ENCODE peak calls at places on chromosomes 2 and 18, in six cellular contexts. T is suprapubic skin, R is astrocyte of the spinal cord, L is HCT116, D is thoracic aorta, Z is kidney. H is an unnamed sample.

GRCh38 chr2:232761301-232761907 is 15.0 kb downstream of the KCNJ13 start:
- DNase-seq in T (no peak), R (peak; percentile 54), L (peak; percentile 28), D (no peak), Z (no peak), H (no peak)

GRCh38 chr18:77055429-77056310 is 76.9 kb downstream of the MBP start:
- DNase-seq in T (no peak), R (peak; percentile 39), L (no peak), D (no peak), Z (no peak), H (no peak)

GRCh38 chr18:13217971-13218375 is 587 bp upstream of the LDLRAD4 start:
- DNase-seq in T (no peak), R (no peak), L (no peak), D (no peak), Z (no peak), H (no peak)

GRCh38 chr2:58730764-58731487 is 489.8 kb upstream of the FANCL start:
- DNase-seq in T (no peak), R (no peak), L (no peak), D (no peak), Z (no peak), H (no peak)

GRCh38 chr2:170525566-170525900 is 189.6 kb upstream of the SP5 start:
- DNase-seq in T (peak; percentile 92), R (peak; percentile 98), L (peak; percentile 71), D (peak; percentile 76), Z (peak; percentile 77), H (peak; percentile 96)

GRCh38 chr2:238973038-238973772 is 125.3 kb downstream of the TWIST2 start:
- DNase-seq in T (no peak), R (peak; percentile 43), L (no peak), D (no peak), Z (no peak), H (no peak)

GRCh38 chr2:205197468-205198129 is 484.7 kb upstream of the NRP2 start:
- DNase-seq in T (no peak), R (no peak), L (no peak), D (no peak), Z (no peak), H (no peak)

GRCh38 chr18:10086458-10086857 is 172.6 kb downstream of the VAPA start:
- DNase-seq in T (no peak), R (no peak), L (no peak), D (no peak), Z (no peak), H (no peak)

GRCh38 chr2:29322011-29322410 is 206.8 kb downstream of the CLIP4 start:
- DNase-seq in T (no peak), R (no peak), L (no peak), D (no peak), Z (no peak), H (no peak)

GRCh38 chr2:24852431-24853020 is 59.3 kb downstream of the CENPO start:
- DNase-seq in T (no peak), R (no peak), L (no peak), D (no peak), Z (peak; percentile 71), H (no peak)

GRCh38 chr2:102761763-102762162 is at the start of gene TMEM182:
- DNase-seq in T (no peak), R (no peak), L (no peak), D (no peak), Z (peak; percentile 62), H (no peak)

GRCh38 chr18:12278765-12279682 is 24.9 kb downstream of the CIDEA start:
- DNase-seq in T (peak; percentile 88), R (peak; percentile 98), L (no peak), D (peak; percentile 74), Z (peak; percentile 93), H (peak; percentile 66)

GRCh38 chr2:24182507-24182906 is 7.7 kb downstream of the FAM228A start:
- DNase-seq in T (no peak), R (no peak), L (no peak), D (no peak), Z (no peak), H (no peak)

GRCh38 chr2:198135481-198135934 is 331.1 kb downstream of the PLCL1 start:
- DNase-seq in T (no peak), R (no peak), L (no peak), D (no peak), Z (no peak), H (no peak)

GRCh38 chr2:70498054-70498453 is 55.6 kb downstream of the TGFA start:
- DNase-seq in T (no peak), R (no peak), L (peak; percentile 28), D (no peak), Z (no peak), H (no peak)

GRCh38 chr18:54608008-54608642 is 17.1 kb downstream of the DYNAP start:
- DNase-seq in T (no peak), R (peak; percentile 35), L (no peak), D (no peak), Z (no peak), H (no peak)

GRCh38 chr2:239967244-239968036 is 57.7 kb downstream of the NDUFA10 start:
- DNase-seq in T (no peak), R (no peak), L (no peak), D (no peak), Z (no peak), H (peak; percentile 81)

GRCh38 chr2:168490916-168491605 is 35.0 kb downstream of the CERS6 start:
- DNase-seq in T (no peak), R (no peak), L (no peak), D (no peak), Z (no peak), H (no peak)

GRCh38 chr2:128448331-128449225 is 129.9 kb upstream of the HS6ST1 start:
- DNase-seq in T (peak; percentile 58), R (no peak), L (no peak), D (no peak), Z (no peak), H (peak; percentile 78)

GRCh38 chr2:26911911-26912861 is 58.3 kb upstream of the MAPRE3 start:
- DNase-seq in T (no peak), R (no peak), L (no peak), D (no peak), Z (no peak), H (peak; percentile 36)

GRCh38 chr2:30692829-30693265 is 114.4 kb downstream of the CAPN13 start:
- DNase-seq in T (peak; percentile 38), R (no peak), L (no peak), D (no peak), Z (no peak), H (peak; percentile 65)

GRCh38 chr2:202375006-202375610 is 1.0 kb upstream of the BMPR2 start:
- DNase-seq in T (peak; percentile 84), R (peak; percentile 84), L (no peak), D (peak; percentile 46), Z (peak; percentile 88), H (peak; percentile 88)

GRCh38 chr2:207284556-207285450 is 119.1 kb upstream of the KLF7 start:
- DNase-seq in T (no peak), R (no peak), L (no peak), D (no peak), Z (no peak), H (no peak)

GRCh38 chr2:240919786-240920782 is 13.9 kb downstream of the CROCC2 start:
- DNase-seq in T (peak; percentile 58), R (no peak), L (no peak), D (no peak), Z (peak; percentile 64), H (peak; percentile 12)

GRCh38 chr2:61282104-61282590 is 120.2 kb downstream of the C2orf74 start:
- DNase-seq in T (no peak), R (no peak), L (no peak), D (no peak), Z (no peak), H (no peak)

GRCh38 chr2:101026923-101027469 is 24.9 kb downstream of the RPL31 start:
- DNase-seq in T (no peak), R (no peak), L (no peak), D (no peak), Z (no peak), H (no peak)

GRCh38 chr2:154193246-154193645 is 321.5 kb downstream of the GALNT13 start:
- DNase-seq in T (no peak), R (no peak), L (no peak), D (no peak), Z (no peak), H (no peak)

GRCh38 chr2:234917245-234917975 is 34.4 kb upstream of the SH3BP4 start:
- DNase-seq in T (no peak), R (no peak), L (no peak), D (no peak), Z (no peak), H (no peak)

GRCh38 chr18:79496978-79497637 is 101.4 kb downstream of the NFATC1 start:
- DNase-seq in T (peak; percentile 42), R (peak; percentile 73), L (no peak), D (no peak), Z (peak; percentile 87), H (peak; percentile 76)

GRCh38 chr2:72141032-72141645 is 6.5 kb downstream of the CYP26B1 start:
- DNase-seq in T (peak; percentile 57), R (no peak), L (no peak), D (no peak), Z (no peak), H (peak; percentile 73)

GRCh38 chr2:133806564-133806963 is 238.3 kb upstream of the NCKAP5 start:
- DNase-seq in T (no peak), R (no peak), L (no peak), D (no peak), Z (no peak), H (no peak)

GRCh38 chr2:32711219-32711618 is 83.4 kb downstream of the TTC27 start:
- DNase-seq in T (no peak), R (peak; percentile 82), L (no peak), D (no peak), Z (no peak), H (no peak)

GRCh38 chr18:56756971-56757370 is 105.8 kb downstream of the WDR7 start:
- DNase-seq in T (no peak), R (no peak), L (no peak), D (no peak), Z (peak; percentile 25), H (no peak)
- H3K4me3 ChIP-seq in T (no peak overlapping the region), R (no peak overlapping the region), L (no peak overlapping the region), D (no peak overlapping the region), Z (no peak overlapping the region), H (no peak overlapping the region)

GRCh38 chr2:20093263-20094141 is 42.1 kb upstream of the LAPTM4A start:
- DNase-seq in T (no peak), R (peak; percentile 83), L (peak; percentile 48), D (no peak), Z (no peak), H (no peak)
- TF ChIP-seq CTCF in T (peak; percentile 44), R (peak; percentile 76), L (peak; percentile 88), D (no peak), Z (peak; percentile 53), H (no peak)

GRCh38 chr2:15559379-15559778 is 1.8 kb downstream of the NBAS start:
- DNase-seq in T (no peak), R (no peak), L (no peak), D (no peak), Z (no peak), H (no peak)
- H3K4me3 ChIP-seq in T (peak overlapping the region; percentile 88), R (no peak overlapping the region), L (peak overlapping the region; percentile 79), D (peak overlapping the region; percentile 98), Z (no peak overlapping the region), H (no peak overlapping the region)

GRCh38 chr18:21912339-21913239 is 172.0 kb downstream of the MIB1 start:
- DNase-seq in T (no peak), R (no peak), L (no peak), D (no peak), Z (no peak), H (no peak)
- TF ChIP-seq CTCF in T (no peak), R (peak; percentile 13), L (no peak), D (no peak), Z (no peak), H (no peak)

H was measured in lower leg skin.